ENCODE peak calls at places on chromosomes 1 and 21, in eight cellular contexts. C is stimulated activated CD4-positive, alpha-beta T cell treated with anti-CD3 and anti-CD28 coated beads, Interleukin-2, amount 100 ng/mL, for 48 hours; W is tibial nerve; O is T-helper 1 cell; M is brain microvascular endothelial cell; R is activated naive CD4-positive, alpha-beta T cell treated with anti-CD3 and anti-CD28 coated beads, Interleukin-2, amount 50 U/mL, for 16 hours; E is GM19239; U is lung. S is an unnamed sample.

GRCh38 chr1:59061876-59062275 is 235.0 kb upstream of the FGGY start:
- DNase-seq in C (no peak), W (peak), O (no peak), M (peak), R (no peak), E (no peak), U (peak), S (no peak)

GRCh38 chr1:24830680-24831272 is 85.5 kb downstream of the CLIC4 start:
- DNase-seq in C (no peak), W (no peak), O (peak), M (no peak), R (no peak), E (peak), U (no peak), S (no peak)

GRCh38 chr1:27409669-27410068 is 17.2 kb downstream of the GPR3 start:
- DNase-seq in C (no peak), W (no peak), O (no peak), M (no peak), R (no peak), E (no peak), U (no peak), S (no peak)

GRCh38 chr1:56877973-56878372 is 23.4 kb downstream of the C8A start:
- DNase-seq in C (no peak), W (no peak), O (no peak), M (no peak), R (no peak), E (no peak), U (no peak), S (no peak)

GRCh38 chr1:178689769-178690168 is 35.3 kb upstream of the RALGPS2 start:
- DNase-seq in C (no peak), W (no peak), O (no peak), M (no peak), R (no peak), E (no peak), U (no peak), S (no peak)

GRCh38 chr1:4931486-4931885 is 277.1 kb downstream of the AJAP1 start:
- DNase-seq in C (no peak), W (no peak), O (no peak), M (peak), R (no peak), E (no peak), U (no peak), S (no peak)

GRCh38 chr21:35149698-35150097 is 100.6 kb upstream of the RUNX1 start:
- DNase-seq in C (no peak), W (no peak), O (no peak), M (no peak), R (no peak), E (no peak), U (no peak), S (no peak)

GRCh38 chr1:8189931-8190483 is 127.9 kb upstream of the SLC45A1 start:
- DNase-seq in C (no peak), W (no peak), O (no peak), M (no peak), R (no peak), E (no peak), U (no peak), S (no peak)

GRCh38 chr1:145963218-145964019 is 956 bp downstream of the ANKRD34A start:
- DNase-seq in C (no peak), W (no peak), O (no peak), M (no peak), R (no peak), E (no peak), U (no peak), S (no peak)

GRCh38 chr1:14742181-14742980 is 143.9 kb downstream of the KAZN start:
- DNase-seq in C (no peak), W (no peak), O (no peak), M (peak), R (no peak), E (no peak), U (no peak), S (no peak)

GRCh38 chr1:147613506-147613905 is 56.8 kb downstream of the ACP6 start:
- DNase-seq in C (no peak), W (no peak), O (no peak), M (no peak), R (no peak), E (no peak), U (no peak), S (no peak)

GRCh38 chr1:201594575-201595245 is 55.8 kb downstream of the NAV1 start:
- DNase-seq in C (no peak), W (no peak), O (no peak), M (no peak), R (no peak), E (no peak), U (no peak), S (no peak)

GRCh38 chr1:56584910-56585528 is 5.7 kb upstream of the PLPP3 start:
- DNase-seq in C (no peak), W (no peak), O (no peak), M (peak), R (no peak), E (peak), U (no peak), S (no peak)

GRCh38 chr1:215156232-215156631 is 73.7 kb downstream of the KCNK2 start:
- DNase-seq in C (no peak), W (no peak), O (no peak), M (peak), R (no peak), E (no peak), U (no peak), S (no peak)

GRCh38 chr1:173570370-173571030 is 32.4 kb downstream of the SLC9C2 start:
- DNase-seq in C (no peak), W (no peak), O (no peak), M (no peak), R (no peak), E (no peak), U (no peak), S (no peak)

GRCh38 chr1:48610628-48611542 is 138.9 kb upstream of the SPATA6 start:
- DNase-seq in C (no peak), W (no peak), O (no peak), M (no peak), R (no peak), E (no peak), U (no peak), S (peak)

GRCh38 chr1:110111081-110111480 is 1.2 kb upstream of the UBL4B start:
- DNase-seq in C (no peak), W (no peak), O (no peak), M (no peak), R (no peak), E (no peak), U (no peak), S (no peak)

GRCh38 chr21:42466700-42467612 is 29.1 kb downstream of the RSPH1 start:
- DNase-seq in C (no peak), W (no peak), O (no peak), M (peak), R (no peak), E (peak), U (no peak), S (no peak)

GRCh38 chr1:225863167-225863566 is 19.0 kb downstream of the TMEM63A start:
- DNase-seq in C (no peak), W (no peak), O (no peak), M (no peak), R (no peak), E (no peak), U (no peak), S (no peak)

GRCh38 chr1:54277451-54278355 is 77.7 kb downstream of the MRPL37 start:
- DNase-seq in C (no peak), W (no peak), O (peak), M (no peak), R (no peak), E (peak), U (no peak), S (no peak)

GRCh38 chr1:21034725-21035628 is 141.7 kb downstream of the EIF4G3 start:
- DNase-seq in C (no peak), W (no peak), O (no peak), M (no peak), R (no peak), E (no peak), U (no peak), S (no peak)

GRCh38 chr1:204672482-204673216 is 12.9 kb downstream of the LRRN2 start:
- DNase-seq in C (no peak), W (no peak), O (no peak), M (no peak), R (no peak), E (no peak), U (no peak), S (no peak)

GRCh38 chr1:171715813-171716251 is 26.0 kb downstream of the VAMP4 start:
- DNase-seq in C (no peak), W (no peak), O (no peak), M (no peak), R (no peak), E (no peak), U (no peak), S (no peak)

GRCh38 chr1:150479927-150480352 is 7.3 kb upstream of the TARS2 start:
- DNase-seq in C (no peak), W (no peak), O (no peak), M (no peak), R (no peak), E (no peak), U (no peak), S (no peak)

GRCh38 chr1:28955930-28956552 is 41.7 kb downstream of the EPB41 start:
- DNase-seq in C (no peak), W (no peak), O (no peak), M (no peak), R (peak), E (no peak), U (no peak), S (no peak)

GRCh38 chr1:44605904-44606615 is 68.2 kb downstream of the TMEM53 start:
- DNase-seq in C (no peak), W (no peak), O (no peak), M (no peak), R (no peak), E (no peak), U (no peak), S (no peak)

GRCh38 chr1:230205719-230206198 is 138.7 kb downstream of the GALNT2 start:
- DNase-seq in C (no peak), W (no peak), O (no peak), M (peak), R (no peak), E (no peak), U (peak), S (no peak)

GRCh38 chr1:232667781-232668101 is 37.8 kb upstream of the SIPA1L2 start:
- DNase-seq in C (no peak), W (no peak), O (no peak), M (no peak), R (no peak), E (no peak), U (no peak), S (no peak)